ENCODE peak calls at places on chromosomes 7 and 10, in five cellular contexts. One of them, this sample, is unnamed.

GRCh38 chr7:91330378-91331295 is 66.4 kb downstream of the FZD1 start:
- DNase-seq in GM12865: no peak
- DNase-seq in spleen: no peak
- DNase-seq in fibroblast of mammary gland: peak
- DNase-seq in mucosa of descending colon: peak
- DNase-seq in this sample: peak

GRCh38 chr7:142614116-142614515 is 135.2 kb upstream of the PRSS1 start:
- DNase-seq in GM12865: no peak
- DNase-seq in spleen: no peak
- DNase-seq in fibroblast of mammary gland: peak
- DNase-seq in mucosa of descending colon: no peak
- DNase-seq in this sample: no peak

GRCh38 chr7:94069154-94069739 is 65.1 kb upstream of the BET1 start:
- DNase-seq in GM12865: peak
- DNase-seq in spleen: no peak
- DNase-seq in fibroblast of mammary gland: peak
- DNase-seq in mucosa of descending colon: no peak
- DNase-seq in this sample: no peak

GRCh38 chr7:40519009-40519408 is 384.2 kb downstream of the SUGCT start:
- DNase-seq in GM12865: no peak
- DNase-seq in spleen: no peak
- DNase-seq in fibroblast of mammary gland: no peak
- DNase-seq in mucosa of descending colon: no peak
- DNase-seq in this sample: no peak

GRCh38 chr7:98399462-98399861 is 1.4 kb downstream of the BAIAP2L1 start:
- DNase-seq in GM12865: peak
- DNase-seq in spleen: no peak
- DNase-seq in fibroblast of mammary gland: no peak
- DNase-seq in mucosa of descending colon: no peak
- DNase-seq in this sample: no peak

GRCh38 chr10:12605580-12606405 is 256.4 kb downstream of the CAMK1D start:
- DNase-seq in GM12865: no peak
- DNase-seq in spleen: peak
- DNase-seq in fibroblast of mammary gland: peak
- DNase-seq in mucosa of descending colon: peak
- DNase-seq in this sample: peak

GRCh38 chr7:130491841-130492518 is at the start of gene MEST:
- DNase-seq in GM12865: peak
- DNase-seq in spleen: peak
- DNase-seq in fibroblast of mammary gland: no peak
- DNase-seq in mucosa of descending colon: no peak
- DNase-seq in this sample: peak

GRCh38 chr10:58535311-58535710 is 22.6 kb downstream of the BICC1 start:
- DNase-seq in GM12865: no peak
- DNase-seq in spleen: no peak
- DNase-seq in fibroblast of mammary gland: no peak
- DNase-seq in mucosa of descending colon: no peak
- DNase-seq in this sample: no peak

GRCh38 chr10:63766766-63767505 is 245.7 kb downstream of the REEP3 start:
- DNase-seq in GM12865: no peak
- DNase-seq in spleen: no peak
- DNase-seq in fibroblast of mammary gland: peak
- DNase-seq in mucosa of descending colon: no peak
- DNase-seq in this sample: peak
- H3K4me3 ChIP-seq in GM12865: no peak
- H3K4me3 ChIP-seq in spleen: no peak
- H3K4me3 ChIP-seq in fibroblast of mammary gland: no peak
- H3K4me3 ChIP-seq in mucosa of descending colon: no peak
- H3K4me3 ChIP-seq in this sample: no peak

DNA sequence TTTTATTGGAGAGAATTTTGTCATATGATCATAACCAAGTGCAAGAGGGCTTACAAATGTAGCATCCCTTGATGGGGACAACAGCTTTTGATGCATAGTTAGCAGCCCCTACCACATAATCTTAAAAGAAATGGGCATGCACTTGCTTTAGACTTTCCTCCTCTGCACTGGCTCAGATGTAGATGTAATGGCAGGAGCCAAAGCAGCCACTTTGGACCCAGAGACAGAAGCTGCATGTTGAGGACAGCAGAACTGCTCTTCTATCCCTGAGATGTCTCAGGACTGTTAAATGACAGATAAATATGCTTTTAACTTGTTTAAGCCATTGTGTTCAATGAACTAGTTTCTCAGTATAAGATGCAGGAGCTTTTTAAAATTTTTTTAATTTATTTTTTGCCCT is 450.7 kb downstream of the TYW1 start:
- DNase-seq in GM12865: no peak
- DNase-seq in spleen: no peak
- DNase-seq in fibroblast of mammary gland: no peak
- DNase-seq in mucosa of descending colon: no peak
- DNase-seq in this sample: no peak
- TF ChIP-seq CTCF in GM12865: no peak
- TF ChIP-seq CTCF in spleen: no peak
- TF ChIP-seq CTCF in fibroblast of mammary gland: no peak
- TF ChIP-seq CTCF in mucosa of descending colon: no peak
- TF ChIP-seq CTCF in this sample: no peak

DNA sequence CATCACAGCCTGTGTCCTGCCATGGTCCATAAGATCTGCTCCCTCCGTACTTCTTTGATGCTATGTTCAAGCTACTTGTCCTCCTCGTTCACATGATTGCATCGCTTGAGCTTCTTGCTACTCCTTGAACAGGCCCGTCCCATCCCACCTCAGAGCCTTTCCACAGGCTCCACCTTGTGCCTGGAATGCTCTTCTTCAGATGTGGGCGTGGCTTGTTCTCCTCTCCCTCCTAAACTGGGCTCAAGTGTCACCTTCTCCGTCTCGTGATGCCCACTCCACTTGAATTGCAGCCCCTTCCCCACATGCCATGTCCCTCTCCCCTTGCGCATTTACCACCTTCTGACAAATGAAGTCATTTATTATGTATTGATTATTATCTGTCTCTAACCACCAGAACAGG is 124.5 kb downstream of the PLPP4 start:
- DNase-seq in GM12865: no peak
- DNase-seq in spleen: no peak
- DNase-seq in fibroblast of mammary gland: no peak
- DNase-seq in mucosa of descending colon: no peak
- DNase-seq in this sample: no peak
- H3K4me3 ChIP-seq in GM12865: no peak
- H3K4me3 ChIP-seq in spleen: no peak
- H3K4me3 ChIP-seq in fibroblast of mammary gland: no peak
- H3K4me3 ChIP-seq in mucosa of descending colon: no peak
- H3K4me3 ChIP-seq in this sample: no peak

GRCh38 chr7:39417642-39418041 is 148.6 kb upstream of the YAE1 start:
- DNase-seq in GM12865: no peak
- DNase-seq in spleen: no peak
- DNase-seq in fibroblast of mammary gland: no peak
- DNase-seq in mucosa of descending colon: no peak
- DNase-seq in this sample: no peak
- TF ChIP-seq CTCF in GM12865: no peak
- TF ChIP-seq CTCF in spleen: no peak
- TF ChIP-seq CTCF in fibroblast of mammary gland: no peak
- TF ChIP-seq CTCF in mucosa of descending colon: no peak
- TF ChIP-seq CTCF in this sample: no peak

GRCh38 chr10:101040851-101041250 is 9.8 kb downstream of the SFXN3 start:
- DNase-seq in GM12865: no peak
- DNase-seq in spleen: peak
- DNase-seq in fibroblast of mammary gland: no peak
- DNase-seq in mucosa of descending colon: no peak
- DNase-seq in this sample: no peak

GRCh38 chr10:101042667-101043355 is 11.8 kb downstream of the SFXN3 start:
- DNase-seq in GM12865: peak
- DNase-seq in spleen: peak
- DNase-seq in fibroblast of mammary gland: peak
- DNase-seq in mucosa of descending colon: peak
- DNase-seq in this sample: peak

GRCh38 chr10:101043356-101043707 is 12.3 kb downstream of the SFXN3 start:
- DNase-seq in GM12865: no peak
- DNase-seq in spleen: no peak
- DNase-seq in fibroblast of mammary gland: peak
- DNase-seq in mucosa of descending colon: no peak
- DNase-seq in this sample: no peak

GRCh38 chr10:101041252-101041761 is 10.3 kb downstream of the SFXN3 start:
- DNase-seq in GM12865: peak
- DNase-seq in spleen: peak
- DNase-seq in fibroblast of mammary gland: peak
- DNase-seq in mucosa of descending colon: peak
- DNase-seq in this sample: peak

DNA sequence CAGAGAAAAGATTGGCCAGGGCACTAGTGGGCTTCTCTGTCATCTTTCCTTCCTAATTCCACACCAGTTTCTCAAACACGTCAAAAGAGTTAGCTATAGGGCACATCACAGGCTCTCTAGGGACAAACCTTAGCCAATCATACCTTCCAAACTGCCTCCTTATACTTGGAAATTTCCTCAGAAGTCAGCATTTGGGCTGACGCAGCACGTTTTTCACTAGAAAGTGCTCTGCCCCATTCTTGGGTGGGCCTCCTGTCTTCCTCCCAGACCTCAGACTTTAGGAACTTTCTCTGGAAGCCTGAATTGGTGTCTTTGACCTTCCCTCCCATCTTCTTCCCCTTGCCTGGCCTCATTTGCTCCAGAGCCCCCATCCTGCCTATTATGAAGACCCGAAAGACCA is 11.1 kb downstream of the SFXN3 start:
- DNase-seq in GM12865: no peak
- DNase-seq in spleen: no peak
- DNase-seq in fibroblast of mammary gland: no peak
- DNase-seq in mucosa of descending colon: no peak
- DNase-seq in this sample: no peak
- H3K4me3 ChIP-seq in GM12865: no peak
- H3K4me3 ChIP-seq in spleen: no peak
- H3K4me3 ChIP-seq in fibroblast of mammary gland: peak
- H3K4me3 ChIP-seq in mucosa of descending colon: no peak
- H3K4me3 ChIP-seq in this sample: peak

GRCh38 chr10:91153508-91153907 is 67.0 kb upstream of the PCGF5 start:
- DNase-seq in GM12865: no peak
- DNase-seq in spleen: no peak
- DNase-seq in fibroblast of mammary gland: no peak
- DNase-seq in mucosa of descending colon: no peak
- DNase-seq in this sample: no peak
- TF ChIP-seq CTCF in GM12865: no peak
- TF ChIP-seq CTCF in spleen: no peak
- TF ChIP-seq CTCF in fibroblast of mammary gland: no peak
- TF ChIP-seq CTCF in mucosa of descending colon: no peak
- TF ChIP-seq CTCF in this sample: no peak

GRCh38 chr10:123147635-123148413 is at the start of gene HMX2:
- DNase-seq in GM12865: peak
- DNase-seq in spleen: peak
- DNase-seq in fibroblast of mammary gland: no peak
- DNase-seq in mucosa of descending colon: no peak
- DNase-seq in this sample: no peak

GRCh38 chr10:123146892-123147634 is 873 bp upstream of the HMX2 start:
- DNase-seq in GM12865: no peak
- DNase-seq in spleen: no peak
- DNase-seq in fibroblast of mammary gland: no peak
- DNase-seq in mucosa of descending colon: no peak
- DNase-seq in this sample: no peak

GRCh38 chr10:123149568-123150228 is 1.8 kb downstream of the HMX2 start:
- DNase-seq in GM12865: no peak
- DNase-seq in spleen: peak
- DNase-seq in fibroblast of mammary gland: peak
- DNase-seq in mucosa of descending colon: peak
- DNase-seq in this sample: peak

GRCh38 chr10:123149162-123149567 is 1.2 kb downstream of the HMX2 start:
- DNase-seq in GM12865: no peak
- DNase-seq in spleen: no peak
- DNase-seq in fibroblast of mammary gland: no peak
- DNase-seq in mucosa of descending colon: no peak
- DNase-seq in this sample: no peak

DNA sequence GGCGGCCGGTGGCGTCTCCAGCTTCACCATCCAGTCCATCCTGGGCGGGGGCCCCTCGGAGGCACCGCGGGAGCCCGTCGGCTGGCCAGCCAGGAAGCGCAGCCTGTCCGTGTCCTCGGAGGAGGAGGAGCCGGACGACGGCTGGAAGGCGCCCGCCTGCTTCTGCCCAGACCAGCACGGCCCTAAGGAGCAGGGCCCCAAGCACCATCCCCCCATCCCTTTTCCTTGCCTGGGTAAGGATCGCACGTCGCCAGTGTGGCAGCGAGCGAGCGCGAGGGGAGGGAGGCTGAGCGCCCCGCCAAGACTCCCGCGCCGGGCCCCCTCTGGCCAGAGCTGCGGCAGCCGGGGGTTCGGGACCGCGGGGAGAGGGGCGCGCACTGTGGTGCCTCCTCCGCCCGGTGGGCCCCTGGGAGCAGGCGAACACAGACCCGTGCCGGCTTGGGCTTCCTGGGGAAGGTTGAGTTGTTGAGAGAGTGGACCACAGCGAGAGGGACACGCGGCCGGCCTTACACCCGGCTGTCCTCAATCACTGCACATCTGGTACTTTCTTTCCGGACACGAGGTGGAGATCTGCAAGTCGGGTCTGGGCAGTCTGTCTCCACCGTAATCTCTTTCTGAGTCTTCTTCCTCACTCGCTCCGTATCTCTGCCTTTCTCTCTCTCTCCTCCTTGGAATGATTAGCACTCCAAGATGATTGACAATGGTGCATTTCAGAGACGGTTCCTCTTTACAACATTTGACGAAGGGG is 652 bp downstream of the HMX2 start:
- DNase-seq in GM12865: no peak
- DNase-seq in spleen: peak
- DNase-seq in fibroblast of mammary gland: no peak
- DNase-seq in mucosa of descending colon: no peak
- DNase-seq in this sample: no peak
- H3K4me3 ChIP-seq in GM12865: peak
- H3K4me3 ChIP-seq in spleen: peak
- H3K4me3 ChIP-seq in fibroblast of mammary gland: no peak
- H3K4me3 ChIP-seq in mucosa of descending colon: no peak
- H3K4me3 ChIP-seq in this sample: no peak

GRCh38 chr10:61904711-61905445 is 3.4 kb downstream of the ARID5B start:
- DNase-seq in GM12865: peak
- DNase-seq in spleen: no peak
- DNase-seq in fibroblast of mammary gland: peak
- DNase-seq in mucosa of descending colon: peak
- DNase-seq in this sample: peak
- TF ChIP-seq CTCF in GM12865: peak
- TF ChIP-seq CTCF in spleen: peak
- TF ChIP-seq CTCF in fibroblast of mammary gland: peak
- TF ChIP-seq CTCF in mucosa of descending colon: no peak
- TF ChIP-seq CTCF in this sample: peak

DNA sequence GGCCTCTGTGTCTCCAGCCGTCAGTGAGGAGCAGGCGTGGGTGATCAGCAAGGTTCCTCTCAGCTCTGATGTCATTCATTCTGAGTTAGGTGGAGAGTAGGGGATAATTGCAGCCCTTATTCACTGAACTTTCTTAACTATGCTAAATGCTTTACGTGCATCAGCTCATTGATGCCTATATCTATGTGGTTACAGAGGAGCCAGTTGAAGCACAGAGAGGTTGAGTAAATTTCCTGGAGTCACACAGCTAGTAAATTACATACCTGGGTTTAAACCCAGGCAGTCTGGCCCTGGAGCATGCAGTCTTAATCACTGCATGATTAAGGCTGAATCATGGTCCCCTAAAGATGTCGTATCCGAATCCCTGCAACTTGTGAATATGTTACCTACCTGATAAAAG is 99.6 kb downstream of the GRK5 start:
- DNase-seq in GM12865: no peak
- DNase-seq in spleen: no peak
- DNase-seq in fibroblast of mammary gland: peak
- DNase-seq in mucosa of descending colon: no peak
- DNase-seq in this sample: no peak
- H3K4me3 ChIP-seq in GM12865: peak
- H3K4me3 ChIP-seq in spleen: no peak
- H3K4me3 ChIP-seq in fibroblast of mammary gland: no peak
- H3K4me3 ChIP-seq in mucosa of descending colon: no peak
- H3K4me3 ChIP-seq in this sample: no peak

This sample was measured in fibroblast of pulmonary artery.